ENCODE peak calls at places on chromosome 21, in six cellular contexts. P is astrocyte; O is heart right ventricle; Q is uterus; S is IMR-90; Y is CD8-positive, alpha-beta T cell. F is an unnamed sample.

GRCh38 chr21:45055861-45056260 is 18.5 kb upstream of the ADARB1 start:
- DNase-seq in P (peak; percentile 30), O (no peak), S (peak; percentile 47), Y (no peak), Q (no peak), F (no peak)

GRCh38 chr21:44416193-44416592 is 39.1 kb upstream of the LRRC3 start:
- DNase-seq in P (no peak), Y (no peak), S (no peak), O (no peak), Q (no peak), F (no peak)

GRCh38 chr21:39867198-39867650 is at the start of gene PCP4:
- DNase-seq in O (no peak), P (no peak), Y (no peak), Q (peak; percentile 45), S (no peak), F (no peak)

GRCh38 chr21:26800455-26801454 is 44.5 kb downstream of the ADAMTS1 start:
- DNase-seq in P (no peak), Y (no peak), O (no peak), S (peak; percentile 42), Q (peak; percentile 56), F (peak; percentile 42)

GRCh38 chr21:17818158-17819113 is 720 bp downstream of the C21orf91 start:
- DNase-seq in P (peak; percentile 16), Q (peak; percentile 26), S (peak; percentile 23), Y (peak; percentile 36), O (peak; percentile 43), F (peak; percentile 35)

GRCh38 chr21:39350094-39351006 is 1.5 kb upstream of the HMGN1 start:
- DNase-seq in O (no peak), Y (no peak), P (no peak), Q (no peak), S (no peak), F (no peak)

GRCh38 chr21:44485796-44486195 is 30.5 kb downstream of the LRRC3 start:
- DNase-seq in O (no peak), S (no peak), Y (no peak), P (no peak), Q (no peak), F (no peak)

GRCh38 chr21:43743934-43744333 is 25.0 kb downstream of the PDXK start:
- DNase-seq in Y (no peak), O (no peak), S (no peak), Q (no peak), P (no peak), F (no peak)

GRCh38 chr21:37710555-37711293 is 205.5 kb downstream of the KCNJ6 start:
- DNase-seq in Q (no peak), P (no peak), Y (no peak), S (peak; percentile 68), O (peak; percentile 15), F (no peak)

GRCh38 chr21:44870748-44871495 is 2.6 kb downstream of the PTTG1IP start:
- DNase-seq in Y (no peak), P (peak; percentile 26), O (peak; percentile 71), S (no peak), Q (no peak), F (peak; percentile 84)

GRCh38 chr21:45581322-45581712 is 39.1 kb upstream of the SLC19A1 start:
- DNase-seq in Y (no peak), P (no peak), S (no peak), Q (peak; percentile 6), O (no peak), F (no peak)

GRCh38 chr21:31203371-31204054 is 140.5 kb downstream of the TIAM1 start:
- DNase-seq in S (peak; percentile 40), Y (no peak), O (no peak), P (peak; percentile 45), Q (no peak), F (no peak)

GRCh38 chr21:31204801-31205200 is 139.3 kb downstream of the TIAM1 start:
- DNase-seq in Q (no peak), S (no peak), P (no peak), O (no peak), Y (no peak), F (no peak)

GRCh38 chr21:31201548-31201947 is 142.5 kb downstream of the TIAM1 start:
- DNase-seq in S (peak; percentile 50), Y (no peak), Q (no peak), O (no peak), P (peak; percentile 65), F (peak; percentile 34)

GRCh38 chr21:31198575-31198974 is 145.5 kb downstream of the TIAM1 start:
- DNase-seq in P (peak; percentile 23), O (no peak), S (peak; percentile 62), Q (no peak), Y (no peak), F (no peak)

GRCh38 chr21:31201144-31201543 is 142.9 kb downstream of the TIAM1 start:
- DNase-seq in S (no peak), Y (no peak), Q (no peak), P (peak; percentile 1), O (no peak), F (no peak)
- H3K27ac ChIP-seq in S (no peak overlapping the region), Y (no peak overlapping the region), Q (no peak overlapping the region), P (no peak overlapping the region), O (no peak overlapping the region), F (peak overlapping the region; percentile 77)

GRCh38 chr21:41487082-41487481 is 20.9 kb downstream of the TMPRSS2 start:
- DNase-seq in Y (no peak), S (no peak), P (no peak), Q (no peak), O (no peak), F (no peak)
- TF ChIP-seq CTCF in Y (no peak), S (no peak), P (no peak), Q (no peak), O (no peak), F (no peak)

GRCh38 chr21:42526379-42526727 is 12.7 kb downstream of the SLC37A1 start:
- DNase-seq in S (no peak), P (no peak), O (peak; percentile 64), Y (no peak), Q (no peak), F (peak; percentile 46)
- H3K9me3 ChIP-seq in S (no peaks in the 10 kb centered on the region), P (no peaks in the 10 kb centered on the region), O (no peaks in the 10 kb centered on the region), Y (no peaks in the 10 kb centered on the region), Q (no peaks in the 10 kb centered on the region), F (no peaks in the 10 kb centered on the region)

DNA sequence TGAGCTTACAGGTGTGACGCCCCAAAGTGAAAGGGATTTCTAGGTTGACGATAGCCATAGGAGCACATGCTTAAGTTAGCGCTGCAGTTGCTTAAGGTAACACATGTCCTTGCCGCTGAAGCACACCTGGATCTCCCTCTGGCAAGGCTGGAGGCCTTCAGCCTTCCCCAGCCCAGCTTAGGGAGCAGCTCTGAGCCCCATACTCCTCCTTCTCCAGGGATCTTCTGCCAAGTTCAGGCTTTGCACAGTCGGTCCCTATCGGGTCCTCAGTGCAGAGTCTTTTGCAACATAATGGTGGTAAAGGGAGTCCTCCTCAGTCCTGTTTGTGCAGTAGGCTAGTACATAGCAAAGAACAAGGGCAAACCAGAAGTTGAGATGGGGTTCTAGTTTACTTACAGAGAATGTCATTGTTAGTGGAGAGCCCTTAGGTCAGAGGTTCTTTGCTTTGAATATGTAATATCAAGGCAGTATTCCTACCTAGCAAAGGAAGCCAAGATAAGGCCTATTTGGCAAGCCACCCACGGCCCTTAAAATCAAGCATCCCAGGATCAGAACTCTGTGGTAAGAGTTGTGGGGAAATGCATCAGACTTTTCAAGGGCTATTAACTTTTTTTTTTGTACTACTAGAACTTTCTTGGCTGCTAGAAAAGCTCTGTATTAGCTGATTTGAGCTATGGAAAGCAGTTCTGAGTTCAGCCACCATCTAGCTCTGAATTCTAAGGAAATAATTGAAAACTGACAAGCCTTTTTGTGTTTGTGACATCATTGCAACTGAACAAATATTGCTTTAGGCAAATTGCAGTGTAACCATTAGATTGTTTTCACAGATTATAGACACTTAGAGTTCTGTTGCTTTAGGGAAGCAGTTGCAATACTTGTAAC is 1.4 kb downstream of the EVA1C start:
- DNase-seq in P (peak; percentile 61), S (no peak), Q (peak; percentile 64), Y (no peak), O (no peak), F (no peak)
- H3K27ac ChIP-seq in P (peak overlapping the region; percentile 30), S (no peak overlapping the region), Q (peak overlapping the region; percentile 98), Y (no peak overlapping the region), O (peak overlapping the region; percentile 99), F (peak overlapping the region; percentile 94)

GRCh38 chr21:33230518-33231324 is 983 bp downstream of the IFNAR2 start:
- DNase-seq in S (peak; percentile 75), Y (no peak), O (peak; percentile 56), Q (peak; percentile 44), P (peak; percentile 56), F (peak; percentile 60)
- TF ChIP-seq CTCF in S (peak; percentile 7), Y (no peak), O (no peak), Q (no peak), P (no peak), F (peak; percentile 9)

GRCh38 chr21:16517380-16517779 is 787.6 kb downstream of the USP25 start:
- DNase-seq in O (no peak), P (peak; percentile 52), S (peak; percentile 8), Y (no peak), Q (no peak), F (no peak)
- H3K9me3 ChIP-seq in O (no peaks in the 10 kb centered on the region), P (no peaks in the 10 kb centered on the region), S (no peaks in the 10 kb centered on the region), Y (no peaks in the 10 kb centered on the region), Q (peaks cover 10% of the 10 kb centered on the region), F (no peaks in the 10 kb centered on the region)

DNA sequence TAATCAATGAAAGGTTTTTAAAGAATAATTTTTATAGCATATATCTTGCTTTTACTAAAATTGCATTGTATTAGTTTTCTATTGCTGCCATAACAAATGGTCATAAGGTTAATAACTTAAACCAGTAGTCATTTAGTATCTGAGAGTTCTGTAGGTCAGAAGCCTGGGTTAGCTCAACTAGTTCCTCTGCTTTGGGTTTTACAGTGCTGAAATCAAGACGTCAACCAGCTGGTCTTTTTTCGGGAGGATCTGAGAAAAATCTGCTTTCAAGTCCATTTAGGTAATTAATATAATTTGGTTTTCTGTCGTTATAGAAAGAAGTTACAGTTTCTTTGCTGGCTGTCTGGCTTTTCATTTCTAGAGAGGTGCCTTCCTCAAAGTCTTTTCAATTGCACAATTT is 577.7 kb downstream of the MRPL39 start:
- DNase-seq in Q (no peak), Y (no peak), O (no peak), S (no peak), P (no peak), F (no peak)
- H3K27ac ChIP-seq in Q (no peak overlapping the region), Y (no peak overlapping the region), O (no peak overlapping the region), S (no peak overlapping the region), P (no peak overlapping the region), F (no peak overlapping the region)

GRCh38 chr21:31108969-31109368 is 70.7 kb upstream of the KRTAP19-8 start:
- DNase-seq in O (no peak), Y (no peak), S (peak; percentile 20), Q (no peak), P (no peak), F (no peak)
- TF ChIP-seq CTCF in O (no peak), Y (peak; percentile 32), S (peak; percentile 41), Q (no peak), P (no peak), F (no peak)

DNA sequence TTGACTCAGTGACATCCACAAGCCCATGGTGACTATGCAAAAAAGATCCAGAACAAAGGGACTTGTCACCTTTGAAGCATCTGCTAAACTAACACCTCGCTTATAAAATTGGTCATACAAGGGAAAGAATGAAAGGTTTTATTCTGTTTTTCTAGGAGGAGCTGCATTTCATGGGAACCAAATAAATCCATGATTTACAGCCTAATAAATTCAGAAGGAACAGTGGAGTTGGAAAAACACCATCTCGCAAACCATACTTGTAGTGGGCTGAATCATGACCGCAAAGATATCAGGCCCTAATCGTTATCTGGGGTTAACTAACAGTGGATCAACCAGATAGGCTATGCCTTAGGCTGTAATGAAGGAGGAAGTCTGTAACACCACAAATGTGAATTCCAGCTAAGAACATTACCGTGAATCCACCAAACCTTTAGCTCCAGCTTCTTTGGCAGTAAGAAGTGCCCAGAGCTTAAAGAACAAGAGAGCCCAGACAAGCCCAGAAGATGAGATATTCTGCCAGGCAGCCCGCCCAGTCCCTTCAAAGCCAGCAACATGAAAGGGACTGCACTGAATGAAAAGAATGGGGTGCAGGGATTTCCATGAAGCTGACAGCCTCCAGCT is 27.4 kb downstream of the RSPH1 start:
- DNase-seq in Y (no peak), O (no peak), Q (no peak), S (no peak), P (peak; percentile 20), F (no peak)
- H3K9me3 ChIP-seq in Y (no peaks in the 10 kb centered on the region), O (no peaks in the 10 kb centered on the region), Q (no peaks in the 10 kb centered on the region), S (no peaks in the 10 kb centered on the region), P (no peaks in the 10 kb centered on the region), F (no peaks in the 10 kb centered on the region)

GRCh38 chr21:41769521-41769920 is 2.7 kb upstream of the RIPK4 start:
- DNase-seq in P (no peak), Q (no peak), O (no peak), Y (no peak), S (no peak), F (no peak)
- H3K27ac ChIP-seq in P (no peak overlapping the region), Q (no peak overlapping the region), O (no peak overlapping the region), Y (no peak overlapping the region), S (no peak overlapping the region), F (no peak overlapping the region)